ENCODE peak calls at places on chromosome 3, in five cellular contexts. N, H, X, G and S are unnamed samples.

GRCh38 chr3:126397610-126398422 is 3.1 kb downstream of the CFAP100 start:
- DNase-seq in N (no peak), H (no peak), X (no peak), G (no peak), S (no peak)

GRCh38 chr3:60434945-60435344 is 816.3 kb downstream of the FHIT start:
- DNase-seq in N (no peak), H (no peak), X (no peak), G (no peak), S (no peak)

GRCh38 chr3:128060473-128061381 is 8.5 kb downstream of the SEC61A1 start:
- DNase-seq in N (no peak), H (no peak), X (no peak), G (no peak), S (no peak)

GRCh38 chr3:176796371-176796770 is 400.9 kb downstream of the TBL1XR1 start:
- DNase-seq in N (no peak), H (no peak), X (no peak), G (no peak), S (no peak)

GRCh38 chr3:147886889-147887288 is 477.7 kb downstream of the ZIC1 start:
- DNase-seq in N (no peak), H (no peak), X (no peak), G (no peak), S (no peak)

GRCh38 chr3:50168388-50168787 is 13.3 kb downstream of the SEMA3F start:
- DNase-seq in N (no peak), H (no peak), X (no peak), G (no peak), S (no peak)

GRCh38 chr3:14837188-14837587 is 18.4 kb downstream of the FGD5 start:
- DNase-seq in N (no peak), H (no peak), X (no peak), G (no peak), S (no peak)

GRCh38 chr3:18758047-18758704 is 333.0 kb upstream of the SATB1 start:
- DNase-seq in N (peak; percentile 5), H (peak; percentile 90), X (peak; percentile 20), G (peak; percentile 39), S (no peak)

GRCh38 chr3:48561045-48561736 is 2.4 kb downstream of the UCN2 start:
- DNase-seq in N (no peak), H (no peak), X (peak; percentile 75), G (no peak), S (no peak)

GRCh38 chr3:29486087-29486486 is 205.2 kb downstream of the RBMS3 start:
- DNase-seq in N (no peak), H (peak; percentile 21), X (no peak), G (no peak), S (no peak)

GRCh38 chr3:124401841-124402240 is 328.4 kb upstream of the UMPS start:
- DNase-seq in N (no peak), H (no peak), X (no peak), G (no peak), S (no peak)

GRCh38 chr3:196320110-196320509 is 2.1 kb upstream of the DYNLT2B start:
- DNase-seq in N (no peak), H (no peak), X (no peak), G (no peak), S (no peak)

GRCh38 chr3:177419904-177420601 is 222.8 kb upstream of the TBL1XR1 start:
- DNase-seq in N (no peak), H (peak; percentile 32), X (peak; percentile 51), G (no peak), S (no peak)

GRCh38 chr3:176939022-176939817 is 258.1 kb downstream of the TBL1XR1 start:
- DNase-seq in N (no peak), H (peak; percentile 43), X (peak; percentile 65), G (peak; percentile 42), S (no peak)

GRCh38 chr3:49199900-49200281 is 28.5 kb downstream of the KLHDC8B start:
- DNase-seq in N (no peak), H (no peak), X (no peak), G (no peak), S (no peak)